ENCODE peak calls at places on chromosomes 7 and 10, in nine cellular contexts. E is HepG2, I is SK-N-SH, Z is neural progenitor cell, M is MM.1S, T is GM23248, G is mammary epithelial cell, Y is hepatocyte, L is H9. X is an unnamed sample.
A peak's percentile ranks its signal among the peaks of the same experiment; 100 is the strongest.

GRCh38 chr10:90451283-90451682 is 406.6 kb downstream of the HTR7 start:
- DNase-seq in Z (no peak), L (no peak), G (peak; percentile 65), E (no peak), I (no peak), Y (no peak), T (no peak), M (no peak), X (no peak)

GRCh38 chr7:155457544-155458316 is at the start of gene EN2:
- DNase-seq in E (no peak), M (no peak), L (no peak), I (peak; percentile 75), T (peak; percentile 35), Z (peak; percentile 57), G (no peak), Y (no peak), X (no peak)

GRCh38 chr10:21614000-21614399 is 80.0 kb downstream of the MLLT10 start:
- DNase-seq in Y (no peak), M (no peak), G (no peak), I (no peak), L (no peak), Z (no peak), E (no peak), T (no peak), X (no peak)

GRCh38 chr7:4241791-4242190 is 440.3 kb upstream of the FOXK1 start:
- DNase-seq in Z (peak; percentile 25), G (no peak), T (no peak), L (peak; percentile 72), Y (no peak), E (no peak), M (no peak), I (peak; percentile 58), X (no peak)

GRCh38 chr7:19560111-19560883 is 148.5 kb downstream of the POLR1F start:
- DNase-seq in G (peak; percentile 84), Y (peak; percentile 16), E (no peak), Z (no peak), T (peak; percentile 84), I (no peak), L (no peak), M (no peak), X (peak; percentile 77)

GRCh38 chr7:80488406-80488805 is 23.5 kb downstream of the GNAT3 start:
- DNase-seq in Y (no peak), I (no peak), T (peak; percentile 43), E (no peak), G (no peak), Z (no peak), L (no peak), M (no peak), X (no peak)

GRCh38 chr10:63788152-63788821 is 267.1 kb downstream of the REEP3 start:
- DNase-seq in L (no peak), T (no peak), E (no peak), G (no peak), I (no peak), Z (no peak), M (no peak), Y (no peak), X (no peak)

GRCh38 chr7:150335774-150336112 is 5.7 kb downstream of the RARRES2 start:
- DNase-seq in Z (no peak), G (no peak), Y (no peak), L (no peak), I (no peak), M (no peak), T (no peak), E (no peak), X (no peak)

GRCh38 chr7:44541028-44541869 is at the start of gene NPC1L1:
- DNase-seq in M (no peak), Y (peak; percentile 82), T (no peak), E (peak; percentile 91), I (peak; percentile 62), L (peak; percentile 43), G (no peak), Z (no peak), X (no peak)

GRCh38 chr10:122149607-122150505 is 121.2 kb upstream of the BTBD16 start:
- DNase-seq in L (no peak), E (no peak), G (no peak), I (no peak), Z (no peak), T (peak; percentile 90), M (no peak), Y (no peak), X (no peak)

GRCh38 chr7:90756366-90756765 is 160.2 kb downstream of the CDK14 start:
- DNase-seq in G (no peak), Y (no peak), T (no peak), L (no peak), I (no peak), Z (no peak), E (no peak), M (no peak), X (no peak)

GRCh38 chr10:113872139-113873030 is 17.9 kb downstream of the NHLRC2 start:
- DNase-seq in Y (no peak), M (no peak), I (no peak), E (no peak), Z (no peak), T (no peak), G (no peak), L (no peak), X (no peak)

GRCh38 chr10:113876461-113876860 is 22.0 kb downstream of the NHLRC2 start:
- DNase-seq in I (no peak), E (no peak), T (no peak), M (no peak), G (no peak), Y (no peak), Z (no peak), L (no peak), X (no peak)

GRCh38 chr10:113880236-113880635 is 25.8 kb downstream of the NHLRC2 start:
- DNase-seq in Y (no peak), T (peak; percentile 32), E (no peak), Z (no peak), L (no peak), G (peak; percentile 29), I (no peak), M (no peak), X (peak; percentile 58)

GRCh38 chr10:113879691-113880090 is 25.2 kb downstream of the NHLRC2 start:
- DNase-seq in E (no peak), I (no peak), L (no peak), T (no peak), M (no peak), Y (no peak), G (no peak), Z (no peak), X (no peak)

GRCh38 chr10:113875212-113875611 is 20.8 kb downstream of the NHLRC2 start:
- DNase-seq in M (no peak), G (no peak), Y (no peak), I (no peak), L (no peak), T (no peak), Z (no peak), E (no peak), X (no peak)
- H2AFZ ChIP-seq in M (no peak overlapping the region), G (no peak overlapping the region), Y (no peak overlapping the region), I (no peak overlapping the region), L (no peak overlapping the region), T (no peak overlapping the region), Z (no peak overlapping the region), E (no peak overlapping the region), X (no peak overlapping the region)

DNA sequence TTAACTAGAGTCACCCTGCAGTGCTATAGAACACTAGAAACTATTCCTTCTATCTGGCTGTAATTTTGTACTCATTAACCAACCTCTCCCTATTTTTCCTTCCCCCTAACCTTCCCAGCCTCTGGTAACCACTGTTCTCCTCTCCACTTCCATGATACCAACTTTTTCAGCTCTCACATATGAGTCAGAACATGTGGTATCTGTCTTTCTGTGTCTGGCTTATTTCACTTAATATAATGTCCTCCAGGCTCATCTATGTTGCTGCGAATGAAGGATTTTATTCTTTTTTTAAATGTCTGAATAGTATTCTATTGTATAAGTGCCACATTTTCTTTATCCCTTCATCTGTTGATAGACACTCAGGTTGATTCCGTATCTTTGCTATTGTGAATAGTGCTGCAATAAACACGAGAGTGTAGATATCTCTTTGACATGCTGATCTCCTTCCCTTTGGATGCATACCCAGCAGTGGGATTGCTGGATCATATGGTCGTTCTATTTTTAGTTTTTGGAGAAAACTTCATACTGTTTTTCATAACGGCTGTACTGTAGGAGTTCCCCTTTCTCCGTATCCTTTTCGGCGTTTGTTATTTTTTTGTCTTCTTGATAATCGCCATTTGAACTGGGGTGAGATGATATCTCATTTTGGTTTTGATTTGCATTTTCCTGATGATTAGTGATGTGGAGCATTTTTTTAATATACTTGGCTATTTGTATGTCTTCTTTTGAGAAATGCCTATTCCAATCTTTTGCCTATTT is 101.3 kb downstream of the FAM107B start:
- DNase-seq in Z (no peak), E (no peak), L (no peak), Y (peak; percentile 36), T (peak; percentile 42), I (peak; percentile 42), G (no peak), M (no peak), X (no peak)
- H2AFZ ChIP-seq in Z (no peak overlapping the region), E (no peak overlapping the region), L (no peak overlapping the region), Y (no peak overlapping the region), T (no peak overlapping the region), I (peak overlapping the region; percentile 65), G (no peak overlapping the region), M (no peak overlapping the region), X (no peak overlapping the region)

GRCh38 chr7:41438919-41439882 is 263.7 kb downstream of the INHBA start:
- DNase-seq in L (no peak), M (no peak), Z (no peak), T (peak; percentile 23), E (no peak), Y (no peak), I (peak; percentile 78), G (no peak), X (no peak)
- H2AFZ ChIP-seq in L (no peak overlapping the region), M (no peak overlapping the region), Z (peak overlapping the region; percentile 68), T (no peak overlapping the region), E (no peak overlapping the region), Y (no peak overlapping the region), I (no peak overlapping the region), G (peak overlapping the region; percentile 43), X (peak overlapping the region; percentile 42)

DNA sequence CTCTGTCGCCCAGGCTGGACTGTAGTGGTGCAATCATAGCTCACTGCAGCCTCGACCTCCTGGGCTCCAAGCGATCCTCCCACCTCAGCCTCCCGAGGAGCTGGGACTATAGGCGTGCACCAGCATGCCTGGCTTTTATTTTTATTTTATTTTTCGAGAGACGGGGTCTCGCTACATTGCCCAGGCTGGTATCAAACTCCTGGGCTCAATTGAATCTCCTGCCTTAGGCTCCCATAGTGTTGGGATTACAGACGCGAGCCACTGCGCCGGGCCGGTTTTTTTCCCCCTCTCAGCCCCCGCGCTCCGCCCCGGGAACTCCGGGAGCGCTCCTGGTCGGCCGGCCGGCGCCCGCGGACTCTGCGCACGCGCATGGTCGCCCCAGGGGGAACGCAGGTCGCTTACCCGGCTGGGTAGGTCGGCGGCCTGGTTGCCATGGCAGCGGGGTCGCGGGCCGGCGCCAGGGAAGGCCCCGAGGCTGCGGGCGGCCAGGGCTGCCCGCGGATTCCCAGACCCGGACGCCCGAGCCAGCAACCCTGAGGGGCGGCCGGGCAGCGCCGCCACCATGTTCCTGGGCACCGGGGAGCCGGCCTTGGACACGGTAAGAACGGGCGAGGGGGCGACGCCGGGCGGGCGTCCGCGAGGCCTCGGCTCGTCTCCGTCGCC is at the start of gene IQCE:
- DNase-seq in L (peak; percentile 95), I (peak; percentile 99), G (peak; percentile 75), Y (peak; percentile 96), E (peak; percentile 81), M (peak; percentile 94), T (peak; percentile 94), Z (peak; percentile 99), X (peak; percentile 74)
- H2AFZ ChIP-seq in L (no peak within 1 kb of the TSS), I (peak within 1 kb of the TSS; percentile 96), G (peak within 1 kb of the TSS; percentile 91), Y (peak within 1 kb of the TSS; percentile 58), E (peak within 1 kb of the TSS; percentile 97), M (peak within 1 kb of the TSS; percentile 97), T (peak within 1 kb of the TSS; percentile 93), Z (peak within 1 kb of the TSS; percentile 72), X (peak within 1 kb of the TSS; percentile 85)

GRCh38 chr7:67625257-67625713 is 628.7 kb downstream of the TYW1 start:
- DNase-seq in G (no peak), T (peak; percentile 80), M (peak; percentile 32), L (peak; percentile 93), Z (peak; percentile 95), E (peak; percentile 51), I (peak; percentile 86), Y (peak; percentile 92), X (peak; percentile 32)
- H2AFZ ChIP-seq in G (no peak overlapping the region), T (peak overlapping the region; percentile 69), M (peak overlapping the region; percentile 52), L (peak overlapping the region; percentile 59), Z (peak overlapping the region; percentile 95), E (no peak overlapping the region), I (no peak overlapping the region), Y (peak overlapping the region; percentile 65), X (peak overlapping the region; percentile 79)